ENCODE peak calls at places on chromosomes 16 and 17, in five cellular contexts. One of them, this sample, is unnamed.

GRCh38 chr16:24013733-24014645 is 178.2 kb downstream of the PRKCB start:
- DNase-seq in stimulated activated CD4-positive, alpha-beta T cell treated with anti-CD3 and anti-CD28 coated beads, Interleukin-15, amount 100 ng/mL, for 48 hours: peak
- DNase-seq in EH: no peak
- DNase-seq in GM04504: no peak
- DNase-seq in WERI-Rb-1: peak
- DNase-seq in this sample: no peak

GRCh38 chr17:52158450-52159042 is at the start of gene CA10:
- DNase-seq in GM04504: no peak
- DNase-seq in stimulated activated CD4-positive, alpha-beta T cell treated with anti-CD3 and anti-CD28 coated beads, Interleukin-15, amount 100 ng/mL, for 48 hours: no peak
- DNase-seq in WERI-Rb-1: peak
- DNase-seq in EH: no peak
- DNase-seq in this sample: no peak

GRCh38 chr16:87201052-87201451 is 116.1 kb downstream of the C16orf95 start:
- DNase-seq in WERI-Rb-1: no peak
- DNase-seq in EH: peak
- DNase-seq in GM04504: peak
- DNase-seq in stimulated activated CD4-positive, alpha-beta T cell treated with anti-CD3 and anti-CD28 coated beads, Interleukin-15, amount 100 ng/mL, for 48 hours: no peak
- DNase-seq in this sample: peak

GRCh38 chr17:19494961-19495806 is 38.5 kb upstream of the SLC47A1 start:
- DNase-seq in GM04504: no peak
- DNase-seq in EH: no peak
- DNase-seq in WERI-Rb-1: no peak
- DNase-seq in stimulated activated CD4-positive, alpha-beta T cell treated with anti-CD3 and anti-CD28 coated beads, Interleukin-15, amount 100 ng/mL, for 48 hours: no peak
- DNase-seq in this sample: no peak

GRCh38 chr17:61285483-61286320 is 113.9 kb upstream of the TBX2 start:
- DNase-seq in GM04504: peak
- DNase-seq in stimulated activated CD4-positive, alpha-beta T cell treated with anti-CD3 and anti-CD28 coated beads, Interleukin-15, amount 100 ng/mL, for 48 hours: peak
- DNase-seq in WERI-Rb-1: no peak
- DNase-seq in EH: peak
- DNase-seq in this sample: no peak

GRCh38 chr16:78460428-78460827 is 361.0 kb downstream of the WWOX start:
- DNase-seq in EH: no peak
- DNase-seq in stimulated activated CD4-positive, alpha-beta T cell treated with anti-CD3 and anti-CD28 coated beads, Interleukin-15, amount 100 ng/mL, for 48 hours: no peak
- DNase-seq in GM04504: no peak
- DNase-seq in WERI-Rb-1: no peak
- DNase-seq in this sample: no peak

GRCh38 chr16:8828541-8829165 is 31.0 kb downstream of the PMM2 start:
- DNase-seq in stimulated activated CD4-positive, alpha-beta T cell treated with anti-CD3 and anti-CD28 coated beads, Interleukin-15, amount 100 ng/mL, for 48 hours: no peak
- DNase-seq in GM04504: no peak
- DNase-seq in WERI-Rb-1: no peak
- DNase-seq in EH: peak
- DNase-seq in this sample: no peak

GRCh38 chr17:52027620-52028019 is 130.9 kb downstream of the CA10 start:
- DNase-seq in EH: peak
- DNase-seq in stimulated activated CD4-positive, alpha-beta T cell treated with anti-CD3 and anti-CD28 coated beads, Interleukin-15, amount 100 ng/mL, for 48 hours: no peak
- DNase-seq in WERI-Rb-1: no peak
- DNase-seq in GM04504: peak
- DNase-seq in this sample: peak

GRCh38 chr17:31684901-31685300 is 174.1 kb downstream of the COPRS start:
- DNase-seq in stimulated activated CD4-positive, alpha-beta T cell treated with anti-CD3 and anti-CD28 coated beads, Interleukin-15, amount 100 ng/mL, for 48 hours: no peak
- DNase-seq in EH: no peak
- DNase-seq in GM04504: no peak
- DNase-seq in WERI-Rb-1: no peak
- DNase-seq in this sample: no peak

GRCh38 chr17:73017653-73018052 is 74.8 kb downstream of the SLC39A11 start:
- DNase-seq in WERI-Rb-1: no peak
- DNase-seq in GM04504: no peak
- DNase-seq in stimulated activated CD4-positive, alpha-beta T cell treated with anti-CD3 and anti-CD28 coated beads, Interleukin-15, amount 100 ng/mL, for 48 hours: no peak
- DNase-seq in EH: peak
- DNase-seq in this sample: no peak

GRCh38 chr16:4316732-4317461 is 1.0 kb downstream of the GLIS2 start:
- DNase-seq in WERI-Rb-1: no peak
- DNase-seq in stimulated activated CD4-positive, alpha-beta T cell treated with anti-CD3 and anti-CD28 coated beads, Interleukin-15, amount 100 ng/mL, for 48 hours: no peak
- DNase-seq in GM04504: no peak
- DNase-seq in EH: peak
- DNase-seq in this sample: no peak